ENCODE peak calls at places on chromosome 1, in nine cellular contexts. V, Y, Q, S, D, K, N, E and R are unnamed samples.

GRCh38 chr1:168303716-168304540 is 23.3 kb downstream of the TBX19 start:
- DNase-seq in V (no peak), Y (no peak), Q (no peak), S (no peak), D (no peak), K (no peak), N (no peak), E (no peak), R (no peak)

GRCh38 chr1:47703161-47703825 is 265.4 kb downstream of the FOXD2 start:
- DNase-seq in V (peak), Y (no peak), Q (no peak), S (peak), D (peak), K (no peak), N (no peak), E (no peak), R (no peak)

GRCh38 chr1:8560035-8560434 is 242.1 kb downstream of the SLC45A1 start:
- DNase-seq in V (no peak), Y (no peak), Q (no peak), S (no peak), D (peak), K (no peak), N (no peak), E (no peak), R (no peak)

GRCh38 chr1:41496080-41497055 is 11.9 kb upstream of the EDN2 start:
- DNase-seq in V (peak), Y (peak), Q (peak), S (peak), D (peak), K (peak), N (no peak), E (no peak), R (peak)

GRCh38 chr1:50860702-50861101 is 99.4 kb downstream of the FAF1 start:
- DNase-seq in V (no peak), Y (no peak), Q (no peak), S (no peak), D (no peak), K (no peak), N (no peak), E (no peak), R (no peak)

GRCh38 chr1:178953034-178953433 is 72.7 kb upstream of the FAM20B start:
- DNase-seq in V (no peak), Y (no peak), Q (no peak), S (peak), D (peak), K (peak), N (no peak), E (no peak), R (no peak)

GRCh38 chr1:52553372-52554266 is 727 bp upstream of the TUT4 start:
- DNase-seq in V (peak), Y (peak), Q (peak), S (peak), D (peak), K (peak), N (peak), E (peak), R (peak)

GRCh38 chr1:28540651-28541050 is 12.2 kb upstream of the TRNAU1AP start:
- DNase-seq in V (no peak), Y (no peak), Q (no peak), S (no peak), D (no peak), K (peak), N (no peak), E (no peak), R (no peak)

GRCh38 chr1:2396059-2396458 is 4.4 kb downstream of the RER1 start:
- DNase-seq in V (no peak), Y (no peak), Q (no peak), S (no peak), D (no peak), K (no peak), N (no peak), E (no peak), R (no peak)

GRCh38 chr1:40532844-40533424 is 1.5 kb downstream of the ZNF684 start:
- DNase-seq in V (peak), Y (no peak), Q (no peak), S (no peak), D (peak), K (peak), N (no peak), E (peak), R (no peak)

GRCh38 chr1:155007253-155007828 is 4.7 kb downstream of the ZBTB7B start:
- DNase-seq in V (no peak), Y (no peak), Q (no peak), S (no peak), D (no peak), K (no peak), N (no peak), E (no peak), R (no peak)

GRCh38 chr1:151994956-151995355 is 1.3 kb upstream of the S100A10 start:
- DNase-seq in V (peak), Y (peak), Q (no peak), S (peak), D (peak), K (peak), N (no peak), E (no peak), R (no peak)

GRCh38 chr1:44819594-44820327 is 11.4 kb downstream of the BTBD19 start:
- DNase-seq in V (peak), Y (peak), Q (peak), S (peak), D (peak), K (peak), N (peak), E (peak), R (peak)

GRCh38 chr1:12052997-12053686 is 10.0 kb upstream of the TNFRSF8 start:
- DNase-seq in V (peak), Y (no peak), Q (no peak), S (peak), D (no peak), K (no peak), N (no peak), E (no peak), R (no peak)

GRCh38 chr1:178686407-178686806 is 38.6 kb upstream of the RALGPS2 start:
- DNase-seq in V (no peak), Y (no peak), Q (no peak), S (no peak), D (no peak), K (no peak), N (no peak), E (no peak), R (no peak)

GRCh38 chr1:12435639-12436344 is 182.2 kb downstream of the DHRS3 start:
- DNase-seq in V (no peak), Y (no peak), Q (no peak), S (no peak), D (no peak), K (peak), N (no peak), E (peak), R (no peak)

GRCh38 chr1:12745126-12745991 is 641 bp upstream of the CFAP107 start:
- DNase-seq in V (no peak), Y (peak), Q (no peak), S (no peak), D (no peak), K (peak), N (no peak), E (no peak), R (no peak)

GRCh38 chr1:220906561-220907334 is 27.5 kb downstream of the HLX start:
- DNase-seq in V (peak), Y (no peak), Q (no peak), S (no peak), D (peak), K (no peak), N (no peak), E (no peak), R (no peak)

GRCh38 chr1:43584203-43584602 is 53.5 kb downstream of the PTPRF start:
- DNase-seq in V (no peak), Y (no peak), Q (no peak), S (no peak), D (no peak), K (no peak), N (no peak), E (no peak), R (no peak)

GRCh38 chr1:41874903-41875411 is 43.8 kb downstream of the HIVEP3 start:
- DNase-seq in V (no peak), Y (no peak), Q (no peak), S (no peak), D (no peak), K (no peak), N (no peak), E (no peak), R (no peak)

GRCh38 chr1:170253180-170253579 is 107.4 kb downstream of the NTMT2 start:
- DNase-seq in V (no peak), Y (no peak), Q (no peak), S (no peak), D (no peak), K (no peak), N (no peak), E (no peak), R (no peak)

GRCh38 chr1:235913311-235913710 is 46.6 kb upstream of the LYST start:
- DNase-seq in V (no peak), Y (no peak), Q (no peak), S (no peak), D (no peak), K (no peak), N (no peak), E (no peak), R (no peak)

GRCh38 chr1:1124786-1125642 is 9.1 kb upstream of the C1orf159 start:
- DNase-seq in V (no peak), Y (no peak), Q (no peak), S (no peak), D (no peak), K (no peak), N (no peak), E (no peak), R (no peak)

GRCh38 chr1:152866321-152866720 is 6.5 kb downstream of the LCE7A start:
- DNase-seq in V (no peak), Y (no peak), Q (no peak), S (no peak), D (no peak), K (no peak), N (no peak), E (no peak), R (no peak)

GRCh38 chr1:33363470-33363861 is 42.6 kb upstream of the A3GALT2 start:
- DNase-seq in V (no peak), Y (no peak), Q (no peak), S (no peak), D (no peak), K (no peak), N (no peak), E (no peak), R (peak)

GRCh38 chr1:91511386-91511785 is 10.7 kb downstream of the CDC7 start:
- DNase-seq in V (peak), Y (peak), Q (no peak), S (no peak), D (peak), K (peak), N (no peak), E (no peak), R (no peak)